ENCODE peak calls at places on chromosomes 6 and 20, in ten cellular contexts. R, C, T, P, E, W, J, L, A and Y are unnamed samples.

GRCh38 chr6:26126394-26127221 is 39.4 kb downstream of the HFE start:
- DNase-seq in R (no peak), C (no peak), T (no peak), P (no peak), E (no peak), W (no peak), J (peak), L (peak), A (no peak), Y (no peak)

GRCh38 chr6:43216200-43216599 is 13.1 kb downstream of the DNPH1 start:
- DNase-seq in R (no peak), C (no peak), T (no peak), P (no peak), E (no peak), W (no peak), J (no peak), L (no peak), A (no peak), Y (no peak)

GRCh38 chr6:157885211-157885788 is 62.3 kb downstream of the SNX9 start:
- DNase-seq in R (no peak), C (no peak), T (no peak), P (no peak), E (no peak), W (no peak), J (no peak), L (no peak), A (no peak), Y (no peak)

GRCh38 chr20:16455296-16455695 is 118.0 kb downstream of the KIF16B start:
- DNase-seq in R (no peak), C (no peak), T (no peak), P (no peak), E (no peak), W (no peak), J (no peak), L (no peak), A (no peak), Y (no peak)

GRCh38 chr20:58978351-58979190 is 2.5 kb upstream of the NELFCD start:
- DNase-seq in R (no peak), C (no peak), T (no peak), P (no peak), E (no peak), W (no peak), J (no peak), L (no peak), A (no peak), Y (no peak)

GRCh38 chr20:13800728-13801134 is 15.9 kb downstream of the NDUFAF5 start:
- DNase-seq in R (peak), C (peak), T (peak), P (peak), E (peak), W (peak), J (peak), L (peak), A (no peak), Y (peak)

GRCh38 chr6:54307412-54308036 is 717 bp upstream of the TINAG start:
- DNase-seq in R (no peak), C (no peak), T (peak), P (no peak), E (no peak), W (no peak), J (no peak), L (no peak), A (no peak), Y (no peak)

GRCh38 chr6:11215773-11216172 is 16.7 kb downstream of the NEDD9 start:
- DNase-seq in R (peak), C (no peak), T (peak), P (peak), E (no peak), W (no peak), J (no peak), L (no peak), A (no peak), Y (no peak)

GRCh38 chr20:45500022-45500421 is 15.4 kb downstream of the SPINT3 start:
- DNase-seq in R (no peak), C (no peak), T (no peak), P (no peak), E (no peak), W (no peak), J (no peak), L (no peak), A (no peak), Y (no peak)

GRCh38 chr6:35602133-35602946 is 86.4 kb downstream of the FKBP5 start:
- DNase-seq in R (no peak), C (peak), T (no peak), P (no peak), E (no peak), W (peak), J (no peak), L (peak), A (no peak), Y (no peak)

GRCh38 chr20:2042400-2042799 is 48.5 kb upstream of the PDYN start:
- DNase-seq in R (no peak), C (no peak), T (no peak), P (no peak), E (no peak), W (no peak), J (no peak), L (peak), A (no peak), Y (no peak)

GRCh38 chr20:4714818-4715217 is 6.9 kb upstream of the PRND start:
- DNase-seq in R (no peak), C (no peak), T (no peak), P (no peak), E (no peak), W (no peak), J (no peak), L (no peak), A (no peak), Y (no peak)

GRCh38 chr6:42569102-42570028 is 5.5 kb downstream of the UBR2 start:
- DNase-seq in R (no peak), C (no peak), T (peak), P (no peak), E (no peak), W (no peak), J (no peak), L (peak), A (no peak), Y (no peak)

GRCh38 chr20:38173237-38174156 is 8.4 kb upstream of the TGM2 start:
- DNase-seq in R (peak), C (no peak), T (peak), P (peak), E (no peak), W (no peak), J (no peak), L (peak), A (no peak), Y (no peak)

GRCh38 chr20:37347891-37348642 is 2.1 kb downstream of the SRC start:
- DNase-seq in R (no peak), C (no peak), T (no peak), P (no peak), E (no peak), W (peak), J (no peak), L (no peak), A (no peak), Y (no peak)

GRCh38 chr6:1801401-1801800 is 191.7 kb downstream of the FOXC1 start:
- DNase-seq in R (no peak), C (no peak), T (no peak), P (no peak), E (no peak), W (no peak), J (peak), L (no peak), A (no peak), Y (no peak)

GRCh38 chr6:138105446-138105845 is 1.8 kb downstream of the PERP start:
- DNase-seq in R (no peak), C (no peak), T (peak), P (no peak), E (no peak), W (no peak), J (no peak), L (no peak), A (no peak), Y (no peak)
- TF ChIP-seq POLR2A in R (no peak), C (no peak), T (no peak), P (no peak), E (no peak), W (no peak), J (no peak), L (no peak), A (no peak), Y (no peak)

DNA sequence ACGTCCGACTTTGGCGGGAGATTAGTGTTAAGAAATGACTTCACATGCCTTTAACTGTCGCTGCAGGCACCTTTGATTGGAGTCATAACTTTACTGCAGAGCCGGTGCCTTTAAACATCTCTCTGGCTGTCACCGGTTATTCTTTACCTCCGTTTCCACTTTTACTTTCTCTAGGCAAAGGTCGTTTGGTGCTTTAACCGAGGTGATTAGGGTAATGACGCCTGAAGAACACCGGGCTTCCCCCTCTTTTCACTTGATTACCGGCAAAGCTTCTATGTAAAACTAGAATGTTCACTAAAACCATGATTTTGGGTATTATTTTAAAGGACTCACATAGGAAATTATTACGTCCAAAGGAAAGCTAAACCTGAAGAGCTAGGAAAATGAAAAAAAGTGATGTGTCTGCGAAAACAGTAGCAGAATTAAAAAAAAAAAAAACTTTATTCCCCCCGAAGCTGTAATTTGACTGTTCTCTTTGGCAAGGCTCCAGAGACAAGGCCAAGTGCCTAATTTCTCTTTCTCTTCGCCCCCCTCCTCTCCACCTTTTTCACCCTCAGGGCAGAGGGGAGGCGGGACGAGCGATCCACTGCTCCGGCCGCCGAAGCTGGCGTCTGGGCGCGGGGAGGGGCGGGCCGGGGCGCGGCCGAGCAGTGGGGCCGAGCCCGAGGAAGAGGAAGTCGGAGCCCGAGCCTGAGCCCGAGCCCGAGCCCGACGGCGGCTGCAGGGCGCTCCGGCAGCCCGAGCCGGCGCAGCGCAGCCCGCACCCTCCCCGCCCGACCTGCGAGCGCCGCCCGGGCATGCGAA is at the start of gene PLEKHG1:
- DNase-seq in R (peak), C (peak), T (peak), P (peak), E (peak), W (peak), J (peak), L (no peak), A (peak), Y (peak)
- TF ChIP-seq POLR2A in R (no peak), C (peak), T (no peak), P (no peak), E (no peak), W (no peak), J (no peak), L (no peak), A (no peak), Y (peak)

DNA sequence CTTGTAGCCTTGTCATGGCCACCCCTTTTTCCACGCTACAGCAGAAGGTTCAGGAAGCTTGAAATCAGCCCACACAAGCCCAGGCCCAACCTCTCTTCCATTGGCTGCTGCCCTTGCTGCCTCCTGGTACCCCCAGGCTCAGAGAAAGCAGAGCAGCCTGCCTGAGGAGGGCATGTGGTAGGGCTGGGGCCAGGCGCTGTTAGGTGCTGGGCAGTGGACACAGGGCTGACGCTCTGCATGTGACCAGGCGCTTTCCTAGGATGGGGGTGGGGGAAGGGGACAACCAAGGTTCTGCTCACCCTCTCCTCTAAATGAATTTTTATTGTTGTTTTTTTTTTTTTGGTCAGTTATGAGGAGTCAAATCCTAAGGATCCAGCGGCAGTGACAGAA is 36.3 kb upstream of the ID1 start:
- DNase-seq in R (no peak), C (no peak), T (no peak), P (no peak), E (no peak), W (no peak), J (no peak), L (no peak), A (no peak), Y (no peak)
- TF ChIP-seq POLR2A in R (no peak), C (no peak), T (no peak), P (no peak), E (no peak), W (no peak), J (no peak), L (no peak), A (no peak), Y (no peak)

DNA sequence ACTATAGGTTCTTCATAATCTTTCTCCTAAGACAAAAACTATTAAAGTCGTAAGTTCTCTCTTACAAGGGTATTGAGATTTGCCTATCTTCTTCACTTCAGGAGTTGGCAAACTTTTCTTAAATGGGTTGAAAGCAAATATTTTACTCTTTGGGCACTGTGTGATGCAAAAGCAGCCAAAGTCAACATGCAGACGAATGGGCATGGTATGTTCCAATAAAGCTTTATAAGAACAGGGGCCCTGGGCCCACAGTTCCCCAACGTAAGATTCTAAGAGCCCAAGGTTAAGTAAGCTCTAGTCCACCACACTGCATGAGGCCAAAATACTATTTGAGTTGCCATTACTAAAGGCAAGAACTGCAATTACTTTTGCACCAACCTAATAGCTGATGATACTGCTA is 11.5 kb downstream of the CD164 start:
- DNase-seq in R (no peak), C (no peak), T (no peak), P (no peak), E (no peak), W (no peak), J (no peak), L (no peak), A (no peak), Y (no peak)
- TF ChIP-seq POLR2A in R (no peak), C (no peak), T (no peak), P (no peak), E (no peak), W (no peak), J (no peak), L (no peak), A (no peak), Y (no peak)

GRCh38 chr20:31594558-31595379 is 10.3 kb upstream of the ID1 start:
- DNase-seq in R (peak), C (no peak), T (peak), P (no peak), E (no peak), W (peak), J (no peak), L (no peak), A (no peak), Y (no peak)
- TF ChIP-seq POLR2A in R (no peak), C (no peak), T (peak), P (peak), E (no peak), W (no peak), J (no peak), L (no peak), A (no peak), Y (no peak)

GRCh38 chr20:34216382-34216742 is 24.9 kb upstream of the ASIP start:
- DNase-seq in R (no peak), C (no peak), T (no peak), P (no peak), E (no peak), W (no peak), J (no peak), L (no peak), A (no peak), Y (no peak)
- TF ChIP-seq POLR2A in R (no peak), C (no peak), T (no peak), P (no peak), E (no peak), W (no peak), J (no peak), L (no peak), A (no peak), Y (no peak)